ENCODE peak calls at places on chromosomes 6 and 20, in eight cellular contexts. One of them, this sample, is unnamed.
A peak's percentile ranks its signal among the peaks of the same experiment; 100 is the strongest.

GRCh38 chr6:155271145-155271544 is 7.3 kb downstream of the CLDN20 start:
- DNase-seq in right cardiac atrium: no peak
- DNase-seq in fibroblast of mammary gland: no peak
- DNase-seq in cardiac muscle cell: no peak
- DNase-seq in NT2/D1: no peak
- DNase-seq in skeletal muscle cell: no peak
- DNase-seq in fibroblast of the aortic adventitia: no peak
- DNase-seq in HAP-1: no peak
- DNase-seq in this sample: no peak

GRCh38 chr6:163422574-163422973 is 8.1 kb downstream of the QKI start:
- DNase-seq in right cardiac atrium: no peak
- DNase-seq in fibroblast of mammary gland: no peak
- DNase-seq in NT2/D1: no peak
- DNase-seq in HAP-1: no peak
- DNase-seq in skeletal muscle cell: no peak
- DNase-seq in fibroblast of the aortic adventitia: no peak
- DNase-seq in cardiac muscle cell: no peak
- DNase-seq in this sample: no peak

GRCh38 chr20:1537731-1538058 is 19.8 kb downstream of the SIRPD start:
- DNase-seq in HAP-1: no peak
- DNase-seq in skeletal muscle cell: no peak
- DNase-seq in NT2/D1: no peak
- DNase-seq in fibroblast of the aortic adventitia: no peak
- DNase-seq in cardiac muscle cell: no peak
- DNase-seq in fibroblast of mammary gland: no peak
- DNase-seq in right cardiac atrium: peak; percentile 71
- DNase-seq in this sample: no peak

GRCh38 chr6:110053395-110054240 is 75.5 kb downstream of the GPR6 start:
- DNase-seq in cardiac muscle cell: peak; percentile 75
- DNase-seq in fibroblast of mammary gland: peak; percentile 72
- DNase-seq in HAP-1: peak; percentile 47
- DNase-seq in NT2/D1: peak; percentile 28
- DNase-seq in skeletal muscle cell: peak; percentile 23
- DNase-seq in right cardiac atrium: no peak
- DNase-seq in fibroblast of the aortic adventitia: peak; percentile 77
- DNase-seq in this sample: peak; percentile 58

GRCh38 chr20:31824554-31825313 is 5.6 kb downstream of the MYLK2 start:
- DNase-seq in NT2/D1: no peak
- DNase-seq in HAP-1: no peak
- DNase-seq in cardiac muscle cell: no peak
- DNase-seq in right cardiac atrium: peak; percentile 42
- DNase-seq in fibroblast of mammary gland: no peak
- DNase-seq in skeletal muscle cell: no peak
- DNase-seq in fibroblast of the aortic adventitia: no peak
- DNase-seq in this sample: no peak

GRCh38 chr20:42949865-42950264 is 239.8 kb downstream of the PTPRT start:
- DNase-seq in HAP-1: no peak
- DNase-seq in fibroblast of the aortic adventitia: no peak
- DNase-seq in right cardiac atrium: no peak
- DNase-seq in skeletal muscle cell: no peak
- DNase-seq in cardiac muscle cell: no peak
- DNase-seq in fibroblast of mammary gland: no peak
- DNase-seq in NT2/D1: no peak
- DNase-seq in this sample: no peak

GRCh38 chr6:42315991-42316378 is 98.3 kb upstream of the MRPS10 start:
- DNase-seq in skeletal muscle cell: peak; percentile 78
- DNase-seq in fibroblast of mammary gland: peak; percentile 97
- DNase-seq in cardiac muscle cell: peak; percentile 92
- DNase-seq in fibroblast of the aortic adventitia: peak; percentile 96
- DNase-seq in right cardiac atrium: no peak
- DNase-seq in HAP-1: no peak
- DNase-seq in NT2/D1: peak; percentile 54
- DNase-seq in this sample: peak; percentile 96

GRCh38 chr6:51514396-51515051 is 572.9 kb downstream of the PKHD1 start:
- DNase-seq in right cardiac atrium: no peak
- DNase-seq in NT2/D1: no peak
- DNase-seq in cardiac muscle cell: no peak
- DNase-seq in HAP-1: no peak
- DNase-seq in skeletal muscle cell: no peak
- DNase-seq in fibroblast of mammary gland: peak; percentile 1
- DNase-seq in fibroblast of the aortic adventitia: no peak
- DNase-seq in this sample: no peak

GRCh38 chr6:163414117-163414366 is 476 bp upstream of the QKI start:
- DNase-seq in cardiac muscle cell: no peak
- DNase-seq in NT2/D1: no peak
- DNase-seq in fibroblast of the aortic adventitia: no peak
- DNase-seq in skeletal muscle cell: no peak
- DNase-seq in HAP-1: no peak
- DNase-seq in fibroblast of mammary gland: no peak
- DNase-seq in right cardiac atrium: no peak
- DNase-seq in this sample: no peak

GRCh38 chr6:123127807-123128206 is 131.8 kb downstream of the CLVS2 start:
- DNase-seq in fibroblast of the aortic adventitia: no peak
- DNase-seq in skeletal muscle cell: no peak
- DNase-seq in cardiac muscle cell: no peak
- DNase-seq in fibroblast of mammary gland: peak; percentile 25
- DNase-seq in HAP-1: no peak
- DNase-seq in NT2/D1: no peak
- DNase-seq in right cardiac atrium: no peak
- DNase-seq in this sample: no peak

GRCh38 chr6:100269189-100269588 is 195.5 kb downstream of the SIM1 start:
- DNase-seq in cardiac muscle cell: peak; percentile 78
- DNase-seq in skeletal muscle cell: peak; percentile 60
- DNase-seq in NT2/D1: no peak
- DNase-seq in HAP-1: no peak
- DNase-seq in fibroblast of mammary gland: peak; percentile 72
- DNase-seq in right cardiac atrium: no peak
- DNase-seq in fibroblast of the aortic adventitia: peak; percentile 89
- DNase-seq in this sample: peak; percentile 36

GRCh38 chr6:10409766-10410209 is 5.1 kb downstream of the TFAP2A start:
- DNase-seq in NT2/D1: no peak
- DNase-seq in HAP-1: no peak
- DNase-seq in cardiac muscle cell: no peak
- DNase-seq in right cardiac atrium: no peak
- DNase-seq in fibroblast of mammary gland: no peak
- DNase-seq in skeletal muscle cell: no peak
- DNase-seq in fibroblast of the aortic adventitia: no peak
- DNase-seq in this sample: no peak

GRCh38 chr20:45305262-45305661 is 1.4 kb upstream of the RBPJL start:
- DNase-seq in cardiac muscle cell: no peak
- DNase-seq in HAP-1: no peak
- DNase-seq in right cardiac atrium: no peak
- DNase-seq in skeletal muscle cell: no peak
- DNase-seq in fibroblast of mammary gland: no peak
- DNase-seq in NT2/D1: no peak
- DNase-seq in fibroblast of the aortic adventitia: no peak
- DNase-seq in this sample: no peak

GRCh38 chr6:51352506-51353029 is 533.9 kb downstream of the TFAP2B start:
- DNase-seq in fibroblast of the aortic adventitia: no peak
- DNase-seq in HAP-1: no peak
- DNase-seq in fibroblast of mammary gland: no peak
- DNase-seq in skeletal muscle cell: no peak
- DNase-seq in right cardiac atrium: no peak
- DNase-seq in NT2/D1: no peak
- DNase-seq in cardiac muscle cell: no peak
- DNase-seq in this sample: no peak

GRCh38 chr20:39986231-39986904 is 702.7 kb downstream of the MAFB start:
- DNase-seq in fibroblast of mammary gland: peak; percentile 58
- DNase-seq in fibroblast of the aortic adventitia: peak; percentile 45
- DNase-seq in NT2/D1: peak; percentile 32
- DNase-seq in cardiac muscle cell: peak; percentile 1
- DNase-seq in skeletal muscle cell: no peak
- DNase-seq in right cardiac atrium: peak; percentile 86
- DNase-seq in HAP-1: no peak
- DNase-seq in this sample: peak; percentile 71

GRCh38 chr6:20952605-20953004 is 418.3 kb downstream of the CDKAL1 start:
- DNase-seq in HAP-1: peak; percentile 17
- DNase-seq in fibroblast of mammary gland: peak; percentile 85
- DNase-seq in NT2/D1: no peak
- DNase-seq in cardiac muscle cell: peak; percentile 49
- DNase-seq in right cardiac atrium: no peak
- DNase-seq in fibroblast of the aortic adventitia: peak; percentile 60
- DNase-seq in skeletal muscle cell: peak; percentile 41
- DNase-seq in this sample: peak; percentile 62

GRCh38 chr6:2396856-2397640 is 151.6 kb upstream of the GMDS start:
- DNase-seq in NT2/D1: no peak
- DNase-seq in HAP-1: no peak
- DNase-seq in right cardiac atrium: peak; percentile 60
- DNase-seq in fibroblast of the aortic adventitia: peak; percentile 7
- DNase-seq in skeletal muscle cell: peak; percentile 72
- DNase-seq in cardiac muscle cell: peak; percentile 63
- DNase-seq in fibroblast of mammary gland: peak; percentile 60
- DNase-seq in this sample: peak; percentile 66

GRCh38 chr6:32255212-32256153 is 31.6 kb upstream of the NOTCH4 start:
- DNase-seq in fibroblast of the aortic adventitia: peak; percentile 94
- DNase-seq in skeletal muscle cell: peak; percentile 62
- DNase-seq in NT2/D1: peak; percentile 84
- DNase-seq in cardiac muscle cell: peak; percentile 97
- DNase-seq in HAP-1: peak; percentile 75
- DNase-seq in fibroblast of mammary gland: peak; percentile 93
- DNase-seq in right cardiac atrium: peak; percentile 87
- DNase-seq in this sample: peak; percentile 89

GRCh38 chr6:42007753-42008528 is 42.4 kb upstream of the TAF8 start:
- DNase-seq in fibroblast of mammary gland: no peak
- DNase-seq in HAP-1: no peak
- DNase-seq in fibroblast of the aortic adventitia: no peak
- DNase-seq in NT2/D1: no peak
- DNase-seq in cardiac muscle cell: no peak
- DNase-seq in right cardiac atrium: no peak
- DNase-seq in skeletal muscle cell: no peak
- DNase-seq in this sample: no peak

GRCh38 chr20:22339091-22339881 is 245.1 kb downstream of the FOXA2 start:
- DNase-seq in fibroblast of the aortic adventitia: peak; percentile 88
- DNase-seq in cardiac muscle cell: peak; percentile 81
- DNase-seq in skeletal muscle cell: peak; percentile 16
- DNase-seq in fibroblast of mammary gland: peak; percentile 78
- DNase-seq in NT2/D1: peak; percentile 42
- DNase-seq in right cardiac atrium: no peak
- DNase-seq in HAP-1: peak; percentile 61
- DNase-seq in this sample: peak; percentile 73

GRCh38 chr6:21986703-21987102 is 310.1 kb downstream of the PRL start:
- DNase-seq in NT2/D1: no peak
- DNase-seq in HAP-1: no peak
- DNase-seq in skeletal muscle cell: no peak
- DNase-seq in cardiac muscle cell: peak; percentile 31
- DNase-seq in fibroblast of the aortic adventitia: no peak
- DNase-seq in right cardiac atrium: no peak
- DNase-seq in fibroblast of mammary gland: no peak
- DNase-seq in this sample: no peak

GRCh38 chr6:21985904-21986303 is 310.9 kb downstream of the PRL start:
- DNase-seq in skeletal muscle cell: no peak
- DNase-seq in HAP-1: no peak
- DNase-seq in right cardiac atrium: no peak
- DNase-seq in fibroblast of mammary gland: no peak
- DNase-seq in cardiac muscle cell: no peak
- DNase-seq in fibroblast of the aortic adventitia: no peak
- DNase-seq in NT2/D1: no peak
- DNase-seq in this sample: no peak

GRCh38 chr6:21984551-21984950 is 312.3 kb downstream of the PRL start:
- DNase-seq in HAP-1: no peak
- DNase-seq in NT2/D1: no peak
- DNase-seq in cardiac muscle cell: no peak
- DNase-seq in skeletal muscle cell: no peak
- DNase-seq in fibroblast of mammary gland: no peak
- DNase-seq in right cardiac atrium: no peak
- DNase-seq in fibroblast of the aortic adventitia: peak; percentile 72
- DNase-seq in this sample: no peak

GRCh38 chr6:21984135-21984534 is 312.7 kb downstream of the PRL start:
- DNase-seq in cardiac muscle cell: no peak
- DNase-seq in fibroblast of the aortic adventitia: no peak
- DNase-seq in right cardiac atrium: no peak
- DNase-seq in NT2/D1: no peak
- DNase-seq in fibroblast of mammary gland: no peak
- DNase-seq in HAP-1: no peak
- DNase-seq in skeletal muscle cell: no peak
- DNase-seq in this sample: no peak

GRCh38 chr6:21987501-21987957 is 309.3 kb downstream of the PRL start:
- DNase-seq in HAP-1: peak; percentile 40
- DNase-seq in fibroblast of the aortic adventitia: peak; percentile 96
- DNase-seq in cardiac muscle cell: peak; percentile 98
- DNase-seq in right cardiac atrium: peak; percentile 82
- DNase-seq in fibroblast of mammary gland: peak; percentile 90
- DNase-seq in skeletal muscle cell: peak; percentile 62
- DNase-seq in NT2/D1: no peak
- DNase-seq in this sample: peak; percentile 97
- H3K4me3 ChIP-seq in HAP-1: no peak overlapping the region
- H3K4me3 ChIP-seq in fibroblast of the aortic adventitia: peak overlapping the region; percentile 0
- H3K4me3 ChIP-seq in cardiac muscle cell: no peak overlapping the region
- H3K4me3 ChIP-seq in right cardiac atrium: peak overlapping the region; percentile 57
- H3K4me3 ChIP-seq in fibroblast of mammary gland: no peak overlapping the region
- H3K4me3 ChIP-seq in skeletal muscle cell: no peak overlapping the region
- H3K4me3 ChIP-seq in NT2/D1: no peak overlapping the region
- H3K4me3 ChIP-seq in this sample: peak overlapping the region; percentile 33

GRCh38 chr6:142907017-142907470 is 37.9 kb downstream of the HIVEP2 start:
- DNase-seq in cardiac muscle cell: no peak
- DNase-seq in NT2/D1: no peak
- DNase-seq in fibroblast of mammary gland: no peak
- DNase-seq in skeletal muscle cell: no peak
- DNase-seq in fibroblast of the aortic adventitia: no peak
- DNase-seq in HAP-1: no peak
- DNase-seq in right cardiac atrium: no peak
- DNase-seq in this sample: no peak
- H3K4me3 ChIP-seq in cardiac muscle cell: no peak overlapping the region
- H3K4me3 ChIP-seq in NT2/D1: no peak overlapping the region
- H3K4me3 ChIP-seq in fibroblast of mammary gland: no peak overlapping the region
- H3K4me3 ChIP-seq in skeletal muscle cell: no peak overlapping the region
- H3K4me3 ChIP-seq in fibroblast of the aortic adventitia: no peak overlapping the region
- H3K4me3 ChIP-seq in HAP-1: no peak overlapping the region
- H3K4me3 ChIP-seq in right cardiac atrium: no peak overlapping the region
- H3K4me3 ChIP-seq in this sample: no peak overlapping the region

GRCh38 chr6:47700596-47700995 is 2.2 kb downstream of the ADGRF4 start:
- DNase-seq in right cardiac atrium: no peak
- DNase-seq in fibroblast of the aortic adventitia: no peak
- DNase-seq in skeletal muscle cell: no peak
- DNase-seq in HAP-1: no peak
- DNase-seq in NT2/D1: no peak
- DNase-seq in cardiac muscle cell: no peak
- DNase-seq in fibroblast of mammary gland: no peak
- DNase-seq in this sample: peak; percentile 32
- H3K4me3 ChIP-seq in right cardiac atrium: no peak overlapping the region
- H3K4me3 ChIP-seq in fibroblast of the aortic adventitia: no peak overlapping the region
- H3K4me3 ChIP-seq in skeletal muscle cell: no peak overlapping the region
- H3K4me3 ChIP-seq in HAP-1: no peak overlapping the region
- H3K4me3 ChIP-seq in NT2/D1: no peak overlapping the region
- H3K4me3 ChIP-seq in cardiac muscle cell: no peak overlapping the region
- H3K4me3 ChIP-seq in fibroblast of mammary gland: no peak overlapping the region
- H3K4me3 ChIP-seq in this sample: no peak overlapping the region

DNA sequence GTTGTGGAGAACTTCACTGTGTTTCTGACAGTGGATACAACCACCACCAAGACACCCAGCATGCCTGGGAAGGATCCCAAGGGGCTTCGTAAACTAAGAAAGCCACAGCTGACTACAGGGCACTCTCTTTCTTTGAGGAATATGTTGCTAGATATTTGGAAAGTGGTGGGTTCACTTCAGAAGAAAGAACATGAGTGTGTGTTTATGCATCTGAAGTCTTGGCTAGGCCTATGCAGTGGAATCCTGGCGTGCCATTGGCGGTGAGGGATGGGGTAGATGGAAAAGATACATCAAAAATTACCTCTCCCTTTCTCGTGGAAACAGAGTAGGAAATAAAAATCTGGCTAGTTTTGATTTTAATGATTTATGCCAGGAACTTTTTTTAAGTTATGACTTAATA is 187.7 kb downstream of the PDE7B start:
- DNase-seq in NT2/D1: no peak
- DNase-seq in right cardiac atrium: no peak
- DNase-seq in fibroblast of mammary gland: peak; percentile 41
- DNase-seq in cardiac muscle cell: peak; percentile 58
- DNase-seq in skeletal muscle cell: no peak
- DNase-seq in fibroblast of the aortic adventitia: peak; percentile 73
- DNase-seq in HAP-1: no peak
- DNase-seq in this sample: no peak
- H3K4me3 ChIP-seq in NT2/D1: no peak overlapping the region
- H3K4me3 ChIP-seq in right cardiac atrium: peak overlapping the region; percentile 49
- H3K4me3 ChIP-seq in fibroblast of mammary gland: peak overlapping the region; percentile 71
- H3K4me3 ChIP-seq in cardiac muscle cell: no peak overlapping the region
- H3K4me3 ChIP-seq in skeletal muscle cell: peak overlapping the region; percentile 33
- H3K4me3 ChIP-seq in fibroblast of the aortic adventitia: peak overlapping the region; percentile 85
- H3K4me3 ChIP-seq in HAP-1: no peak overlapping the region
- H3K4me3 ChIP-seq in this sample: peak overlapping the region; percentile 44

This sample was measured in fibroblast of villous mesenchyme.